ENCODE peak calls at places on chromosomes 1 and 21, in ten cellular contexts. L, N, R, K, S, P, Q, W, B and U are unnamed samples.

GRCh38 chr1:64228181-64228957 is 24.9 kb downstream of the UBE2U start:
- DNase-seq in S (no peak), Q (no peak), L (no peak), N (no peak), P (no peak), W (no peak), R (no peak), B (no peak), K (peak; percentile 83), U (no peak)

GRCh38 chr21:25658427-25658980 is 19.4 kb downstream of the JAM2 start:
- DNase-seq in K (no peak), Q (no peak), N (no peak), L (no peak), S (no peak), W (no peak), P (no peak), R (no peak), B (no peak), U (no peak)

GRCh38 chr1:12456979-12457378 is 161.0 kb downstream of the DHRS3 start:
- DNase-seq in L (no peak), W (no peak), N (no peak), R (no peak), Q (no peak), P (no peak), K (peak; percentile 71), B (no peak), S (no peak), U (no peak)

GRCh38 chr1:22612657-22613056 is 23.8 kb upstream of the C1QA start:
- DNase-seq in L (no peak), B (no peak), Q (no peak), K (no peak), R (no peak), W (no peak), S (no peak), N (no peak), P (no peak), U (no peak)

GRCh38 chr1:26913754-26914619 is at the start of gene NR0B2:
- DNase-seq in N (no peak), Q (no peak), K (no peak), P (no peak), R (peak; percentile 94), S (no peak), L (no peak), B (no peak), W (peak; percentile 99), U (no peak)

GRCh38 chr1:66788231-66788939 is 12.7 kb downstream of the INSL5 start:
- DNase-seq in B (peak; percentile 53), S (no peak), W (no peak), N (no peak), P (peak; percentile 10), K (no peak), L (peak; percentile 28), R (no peak), Q (peak; percentile 29), U (no peak)

GRCh38 chr21:35266546-35266945 is 217.4 kb upstream of the RUNX1 start:
- DNase-seq in S (no peak), W (no peak), L (no peak), N (no peak), B (no peak), R (no peak), Q (no peak), K (no peak), P (no peak), U (no peak)

GRCh38 chr1:159266832-159267231 is 35.3 kb upstream of the FCER1A start:
- DNase-seq in Q (no peak), B (no peak), K (peak; percentile 27), R (no peak), W (no peak), N (no peak), S (no peak), L (no peak), P (no peak), U (no peak)

GRCh38 chr1:46171351-46171750 is 3.5 kb upstream of the TSPAN1 start:
- DNase-seq in K (no peak), L (no peak), Q (no peak), R (no peak), P (no peak), S (no peak), N (no peak), B (no peak), W (no peak), U (no peak)

GRCh38 chr1:232037774-232038388 is 411.3 kb downstream of the DISC1 start:
- DNase-seq in B (no peak), R (no peak), L (no peak), W (no peak), P (no peak), Q (no peak), N (no peak), K (no peak), S (no peak), U (no peak)

GRCh38 chr1:2803931-2804627 is 2.6 kb upstream of the TTC34 start:
- DNase-seq in S (no peak), Q (no peak), B (no peak), W (peak; percentile 16), L (no peak), P (no peak), R (no peak), N (no peak), K (no peak), U (no peak)